ENCODE peak calls at places on chromosomes 11 and 22, in four cellular contexts. Z is body of pancreas, X is mesendoderm, H is adrenal gland. S is an unnamed sample.

GRCh38 chr11:45280449-45280848 is 5.7 kb downstream of the SYT13 start:
- DNase-seq in X (no peak), Z (no peak), H (no peak), S (peak)

GRCh38 chr11:1760351-1761109 is 3.2 kb downstream of the CTSD start:
- DNase-seq in Z (peak), X (no peak), H (peak), S (peak)

GRCh38 chr11:119134389-119134978 is 13.1 kb downstream of the HINFP start:
- DNase-seq in X (peak), H (no peak), Z (peak), S (no peak)

GRCh38 chr11:71245601-71246391 is 6.6 kb downstream of the SHANK2 start:
- DNase-seq in H (no peak), Z (peak), X (peak), S (no peak)

GRCh38 chr11:125275905-125276634 is 111.5 kb downstream of the PKNOX2 start:
- DNase-seq in Z (peak), H (no peak), X (no peak), S (peak)

GRCh38 chr11:35609656-35610055 is 8.6 kb upstream of the FJX1 start:
- DNase-seq in X (no peak), Z (no peak), H (no peak), S (no peak)

GRCh38 chr11:86592659-86593451 is 79.6 kb downstream of the ME3 start:
- DNase-seq in H (peak), Z (peak), X (peak), S (peak)

GRCh38 chr11:85771568-85771967 is 39.4 kb downstream of the SYTL2 start:
- DNase-seq in Z (no peak), X (no peak), H (no peak), S (no peak)

GRCh38 chr11:38491986-38492385 is 1894.0 kb upstream of the RAG2 start:
- DNase-seq in Z (no peak), H (no peak), X (no peak), S (no peak)

GRCh38 chr11:47590026-47590861 is 3.8 kb downstream of the FAM180B start:
- DNase-seq in Z (no peak), H (no peak), X (no peak), S (no peak)

GRCh38 chr11:113162590-113162961 is 151.8 kb upstream of the TTC12 start:
- DNase-seq in X (no peak), Z (no peak), H (no peak), S (no peak)

GRCh38 chr11:6411594-6412031 is 7.3 kb downstream of the APBB1 start:
- DNase-seq in X (no peak), Z (no peak), H (no peak), S (no peak)

GRCh38 chr11:623999-624704 is 603 bp downstream of the CDHR5 start:
- DNase-seq in X (no peak), Z (no peak), H (peak), S (no peak)

GRCh38 chr22:45196926-45197605 is 33.3 kb downstream of the NUP50 start:
- DNase-seq in H (no peak), Z (no peak), X (no peak), S (no peak)

GRCh38 chr11:64788321-64789215 is 10.2 kb upstream of the SF1 start:
- DNase-seq in Z (no peak), X (no peak), H (no peak), S (no peak)

GRCh38 chr11:94141511-94142307 is 13.1 kb downstream of the PANX1 start:
- DNase-seq in X (peak), H (no peak), Z (no peak), S (no peak)

GRCh38 chr11:8389034-8389996 is 125.6 kb upstream of the LMO1 start:
- DNase-seq in H (no peak), X (no peak), Z (peak), S (no peak)

GRCh38 chr11:2762451-2762850 is 62.7 kb upstream of the KCNQ1OT1 start:
- DNase-seq in Z (no peak), X (no peak), H (no peak), S (no peak)

GRCh38 chr11:2988996-2989395 is 3.1 kb downstream of the NAP1L4 start:
- DNase-seq in Z (no peak), X (peak), H (no peak), S (peak)

GRCh38 chr22:44613196-44613595 is 88.8 kb upstream of the PRR5 start:
- DNase-seq in H (no peak), Z (no peak), X (no peak), S (no peak)

GRCh38 chr22:19661156-19661555 is 53.1 kb upstream of the SEPTIN5 start:
- DNase-seq in H (no peak), X (no peak), Z (no peak), S (peak)

GRCh38 chr11:68497761-68498160 is 37.2 kb downstream of the PPP6R3 start:
- DNase-seq in X (no peak), H (no peak), Z (no peak), S (no peak)

GRCh38 chr11:74871037-74871436 is 77.9 kb downstream of the XRRA1 start:
- DNase-seq in X (peak), Z (no peak), H (no peak), S (no peak)

GRCh38 chr11:36195496-36196346 is 93.5 kb downstream of the COMMD9 start:
- DNase-seq in X (no peak), Z (no peak), H (no peak), S (peak)

GRCh38 chr11:121767433-121767832 is 314.7 kb upstream of the SORL1-AS1 start:
- DNase-seq in X (no peak), Z (peak), H (no peak), S (peak)

GRCh38 chr11:20114588-20114987 is 45.7 kb downstream of the DBX1 start:
- DNase-seq in Z (no peak), X (no peak), H (no peak), S (peak)
- H3K27ac ChIP-seq in Z (no peak), X (no peak), H (no peak), S (no peak)

DNA sequence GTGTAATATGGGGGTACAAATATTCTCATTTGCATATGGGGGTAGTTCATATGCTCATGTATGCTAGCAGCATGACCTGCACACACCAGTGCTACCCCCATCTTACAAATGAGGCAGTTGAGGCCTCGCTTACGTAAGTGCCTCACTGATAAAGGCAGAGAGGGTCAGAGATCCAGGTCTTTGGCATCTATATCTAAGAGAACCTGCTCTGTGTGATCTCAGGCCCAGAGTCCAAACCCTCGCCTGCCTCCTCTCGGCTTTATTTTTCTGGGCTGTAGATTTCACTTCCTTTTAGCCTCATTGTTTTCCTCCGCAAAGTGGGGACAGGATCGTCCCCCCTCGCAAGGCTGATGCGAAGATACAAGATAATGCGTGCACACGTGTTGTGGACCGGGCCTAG is 325.2 kb downstream of the MN1 start:
- DNase-seq in H (no peak), Z (no peak), X (no peak), S (no peak)
- H3K27ac ChIP-seq in H (no peak), Z (no peak), X (no peak), S (peak)

GRCh38 chr11:73034777-73035176 is 107.3 kb downstream of the FCHSD2 start:
- DNase-seq in H (no peak), X (no peak), Z (no peak), S (no peak)

GRCh38 chr11:73029408-73029807 is 112.7 kb downstream of the FCHSD2 start:
- DNase-seq in H (no peak), Z (no peak), X (no peak), S (no peak)

GRCh38 chr11:73028621-73029020 is 113.5 kb downstream of the FCHSD2 start:
- DNase-seq in X (no peak), H (no peak), Z (peak), S (no peak)

GRCh38 chr11:73030130-73030529 is 112.0 kb downstream of the FCHSD2 start:
- DNase-seq in X (no peak), Z (no peak), H (no peak), S (no peak)

GRCh38 chr11:73034330-73034729 is 107.8 kb downstream of the FCHSD2 start:
- DNase-seq in X (no peak), Z (no peak), H (no peak), S (no peak)
- H3K27ac ChIP-seq in X (no peak), Z (no peak), H (no peak), S (no peak)

GRCh38 chr11:129279326-129280026 is 87.4 kb upstream of the ARHGAP32 start:
- DNase-seq in H (peak), X (peak), Z (peak), S (peak)
- H3K27ac ChIP-seq in H (no peak), X (peak), Z (peak), S (peak)